ENCODE peak calls at places on chromosomes 5 and 9, in six cellular contexts. S, Q, O, E, W and R are unnamed samples.

GRCh38 chr5:11791777-11792176 is 112.5 kb downstream of the CTNND2 start:
- DNase-seq in S (peak; percentile 30), O (no peak), E (no peak), W (peak; percentile 9), Q (no peak), R (no peak)

GRCh38 chr9:108117775-108118174 is 628.2 kb upstream of the KLF4 start:
- DNase-seq in W (no peak), S (no peak), O (no peak), E (no peak), Q (no peak), R (no peak)

GRCh38 chr5:64497390-64497789 is 8.4 kb upstream of the RGS7BP start:
- DNase-seq in O (no peak), E (no peak), S (no peak), W (peak; percentile 23), Q (no peak), R (no peak)

GRCh38 chr9:101383361-101383760 is 1.4 kb downstream of the BAAT start:
- DNase-seq in O (no peak), W (peak; percentile 62), S (no peak), E (no peak), Q (no peak), R (no peak)

GRCh38 chr5:155278524-155278923 is 265.0 kb downstream of the KIF4B start:
- DNase-seq in Q (no peak), O (no peak), S (no peak), E (no peak), W (no peak), R (no peak)

GRCh38 chr5:173327948-173328895 is at the start of gene STC2:
- DNase-seq in Q (peak; percentile 78), O (peak; percentile 81), W (peak; percentile 78), S (peak; percentile 73), E (peak; percentile 83), R (peak; percentile 99)

GRCh38 chr9:112921549-112921948 is 30.9 kb upstream of the SLC46A2 start:
- DNase-seq in S (no peak), W (peak; percentile 56), O (no peak), Q (no peak), E (no peak), R (no peak)

GRCh38 chr9:104921067-104921741 is 6.8 kb downstream of the ABCA1 start:
- DNase-seq in W (no peak), E (no peak), O (no peak), S (no peak), Q (no peak), R (no peak)

GRCh38 chr5:43037929-43038510 is 2.1 kb downstream of the ANXA2R start:
- DNase-seq in W (peak; percentile 91), E (no peak), Q (no peak), S (no peak), O (no peak), R (no peak)

GRCh38 chr9:34253460-34253837 is 74.6 kb downstream of the UBAP1 start:
- DNase-seq in E (no peak), S (no peak), Q (no peak), O (peak; percentile 62), W (peak; percentile 53), R (no peak)

GRCh38 chr5:2617461-2617860 is 134.0 kb downstream of the IRX2 start:
- DNase-seq in O (no peak), S (no peak), W (no peak), Q (no peak), E (no peak), R (no peak)

GRCh38 chr5:114243281-114243982 is 118.4 kb upstream of the KCNN2 start:
- DNase-seq in O (no peak), E (no peak), W (peak; percentile 82), Q (no peak), S (no peak), R (no peak)

GRCh38 chr9:81477669-81478068 is 211.7 kb downstream of the TLE1 start:
- DNase-seq in S (no peak), W (no peak), Q (no peak), O (no peak), E (no peak), R (no peak)

GRCh38 chr5:151745071-151745705 is 13.2 kb downstream of the ATOX1 start:
- DNase-seq in E (peak; percentile 86), S (peak; percentile 37), W (peak; percentile 90), O (peak; percentile 42), Q (no peak), R (peak; percentile 98)

GRCh38 chr5:135186662-135187522 is 152.9 kb upstream of the PITX1 start:
- DNase-seq in W (no peak), Q (no peak), E (no peak), O (no peak), S (no peak), R (no peak)

GRCh38 chr5:125440905-125441304 is 694.5 kb upstream of the ZNF608 start:
- DNase-seq in Q (no peak), O (no peak), W (no peak), S (no peak), E (no peak), R (no peak)

GRCh38 chr9:9753266-9753665 is 859.5 kb downstream of the PTPRD start:
- DNase-seq in S (no peak), W (no peak), O (no peak), Q (no peak), E (no peak), R (no peak)

GRCh38 chr9:70924905-70925547 is 196.4 kb downstream of the TRPM3 start:
- DNase-seq in O (no peak), S (peak; percentile 40), Q (no peak), W (peak; percentile 87), E (no peak), R (no peak)

GRCh38 chr9:116475201-116475600 is 211.9 kb upstream of the TRIM32 start:
- DNase-seq in E (no peak), S (no peak), Q (no peak), W (peak; percentile 68), O (no peak), R (no peak)

GRCh38 chr5:26259081-26259480 is 779.3 kb downstream of the CDH9 start:
- DNase-seq in S (no peak), Q (no peak), E (no peak), W (no peak), O (no peak), R (no peak)

DNA sequence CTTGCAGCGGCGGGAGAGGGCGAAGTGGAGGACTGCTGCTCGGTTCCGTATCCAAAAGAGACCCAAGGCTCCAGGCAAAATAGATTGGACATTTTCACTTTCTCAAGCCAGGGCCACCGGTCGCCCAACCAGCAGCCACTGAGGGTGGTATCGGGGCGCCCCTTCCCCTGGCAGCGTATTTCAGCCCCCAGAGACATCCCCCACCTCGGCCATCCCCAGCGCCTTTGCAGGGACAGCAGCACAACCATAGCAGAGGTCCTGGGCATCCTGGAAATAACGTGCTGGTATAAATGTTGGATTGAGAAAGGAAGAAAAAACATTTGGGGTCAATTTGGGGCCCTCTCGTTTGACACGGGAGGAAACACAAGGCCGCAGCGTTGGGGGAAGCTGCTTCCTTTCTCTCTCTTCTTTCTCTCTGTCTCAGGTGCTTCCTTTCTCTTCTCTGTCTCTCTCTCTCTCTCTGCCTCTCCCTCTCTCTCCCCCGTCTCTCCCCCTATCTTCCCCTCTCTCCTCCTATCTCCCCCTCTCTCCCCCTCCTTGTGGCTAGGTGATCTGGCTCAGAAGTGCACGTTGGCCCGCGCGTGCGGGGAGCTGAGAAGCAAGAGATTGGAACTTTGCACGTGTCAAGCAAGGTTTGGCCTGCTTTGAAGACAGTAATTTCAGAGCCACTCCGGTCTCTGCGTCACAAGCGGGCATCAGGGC is 626 bp upstream of the RETREG1 start:
- DNase-seq in E (no peak), S (no peak), O (peak; percentile 35), W (no peak), Q (no peak), R (no peak)
- H3K27ac ChIP-seq in E (peak overlapping the region; percentile 40), S (peak overlapping the region; percentile 72), O (peak overlapping the region; percentile 75), W (no peak overlapping the region), Q (peak overlapping the region; percentile 77), R (no peak overlapping the region)

GRCh38 chr9:69044226-69045219 is 9.0 kb downstream of the FXN start:
- DNase-seq in Q (no peak), E (no peak), S (no peak), W (peak; percentile 62), O (peak; percentile 30), R (no peak)

GRCh38 chr9:69047331-69047730 is 11.8 kb downstream of the FXN start:
- DNase-seq in W (no peak), O (no peak), E (no peak), S (no peak), Q (no peak), R (no peak)

GRCh38 chr9:69049094-69049493 is 13.5 kb downstream of the FXN start:
- DNase-seq in E (no peak), Q (no peak), S (no peak), O (no peak), W (no peak), R (no peak)

GRCh38 chr9:69046723-69047122 is 11.2 kb downstream of the FXN start:
- DNase-seq in S (no peak), Q (no peak), O (no peak), W (no peak), E (no peak), R (no peak)

GRCh38 chr9:69045821-69046220 is 10.3 kb downstream of the FXN start:
- DNase-seq in Q (peak; percentile 48), W (no peak), O (no peak), E (no peak), S (no peak), R (no peak)
- H3K27ac ChIP-seq in Q (no peak overlapping the region), W (no peak overlapping the region), O (no peak overlapping the region), E (no peak overlapping the region), S (no peak overlapping the region), R (no peak overlapping the region)

GRCh38 chr5:180010636-180011035 is 60.9 kb downstream of the RNF130 start:
- DNase-seq in E (no peak), S (no peak), O (no peak), Q (no peak), W (no peak), R (no peak)
- H3K27ac ChIP-seq in E (no peak overlapping the region), S (no peak overlapping the region), O (no peak overlapping the region), Q (no peak overlapping the region), W (no peak overlapping the region), R (no peak overlapping the region)

GRCh38 chr5:75668988-75669760 is 48.1 kb downstream of the POC5 start:
- DNase-seq in O (no peak), S (peak; percentile 62), E (peak; percentile 71), Q (no peak), W (peak; percentile 27), R (no peak)
- H3K27ac ChIP-seq in O (no peak overlapping the region), S (peak overlapping the region; percentile 50), E (no peak overlapping the region), Q (peak overlapping the region; percentile 60), W (no peak overlapping the region), R (no peak overlapping the region)

GRCh38 chr9:125293134-125293533 is 31.5 kb downstream of the GAPVD1 start:
- DNase-seq in S (no peak), Q (no peak), W (no peak), E (no peak), O (no peak), R (no peak)
- H3K27ac ChIP-seq in S (no peak overlapping the region), Q (no peak overlapping the region), W (no peak overlapping the region), E (no peak overlapping the region), O (no peak overlapping the region), R (no peak overlapping the region)

DNA sequence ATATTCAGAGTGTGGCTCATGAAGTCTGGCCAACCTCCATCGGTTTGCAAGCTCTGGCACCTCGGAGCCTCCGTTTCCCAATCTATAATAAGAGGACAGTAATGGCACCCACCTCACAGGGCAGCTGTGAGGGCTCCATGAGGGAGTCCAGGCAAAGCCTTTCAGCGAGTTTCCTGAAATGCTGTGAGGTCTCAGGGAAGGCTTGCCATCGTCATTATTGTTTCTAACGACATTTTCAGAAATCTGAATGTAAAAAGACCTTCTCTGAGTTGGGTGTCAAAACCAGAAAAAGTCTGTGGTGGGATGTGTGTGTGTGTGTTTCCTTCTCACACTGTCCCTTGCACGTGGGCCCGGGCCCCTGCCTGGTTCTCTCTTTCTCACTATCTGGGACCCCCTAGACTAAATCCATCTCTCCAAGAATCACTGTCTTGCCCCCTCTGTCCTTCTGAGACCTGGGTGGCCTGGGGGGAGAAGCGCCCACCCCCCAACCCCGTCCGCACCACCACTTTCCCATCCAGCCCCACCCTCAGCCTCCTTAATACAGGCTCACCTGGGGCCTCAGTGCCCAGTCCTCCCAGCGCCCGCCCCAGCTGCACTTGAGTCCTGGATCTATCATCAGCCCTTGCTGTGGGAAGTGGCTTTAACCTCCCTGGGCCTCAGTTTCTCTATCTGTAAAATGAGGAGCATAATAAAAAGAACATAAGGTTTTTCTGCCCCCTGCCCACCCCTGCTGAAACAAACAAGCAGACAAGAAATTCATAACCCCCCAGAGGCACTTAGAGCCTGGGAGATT is 180.3 kb downstream of the C9orf50 start:
- DNase-seq in E (no peak), Q (no peak), S (no peak), O (no peak), W (no peak), R (no peak)
- H3K27ac ChIP-seq in E (no peak overlapping the region), Q (no peak overlapping the region), S (no peak overlapping the region), O (no peak overlapping the region), W (no peak overlapping the region), R (no peak overlapping the region)